ENCODE peak calls at places on chromosomes 3 and 15, in five cellular contexts. One of them, this sample, is unnamed.

GRCh38 chr3:184523825-184524615 is 37.6 kb upstream of the EPHB3 start:
- DNase-seq in endothelial cell: no peak
- DNase-seq in thyroid gland: peak
- DNase-seq in fibroblast of lung: peak
- DNase-seq in WERI-Rb-1: no peak
- DNase-seq in this sample: no peak

GRCh38 chr3:37891227-37891626 is 29.5 kb downstream of the CTDSPL start:
- DNase-seq in endothelial cell: no peak
- DNase-seq in thyroid gland: peak
- DNase-seq in fibroblast of lung: no peak
- DNase-seq in WERI-Rb-1: no peak
- DNase-seq in this sample: no peak

GRCh38 chr3:158731938-158732855 is at the start of gene RARRES1:
- DNase-seq in endothelial cell: peak
- DNase-seq in thyroid gland: peak
- DNase-seq in fibroblast of lung: peak
- DNase-seq in WERI-Rb-1: peak
- DNase-seq in this sample: no peak

GRCh38 chr3:188241072-188241471 is 87.1 kb downstream of the LPP start:
- DNase-seq in endothelial cell: no peak
- DNase-seq in thyroid gland: no peak
- DNase-seq in fibroblast of lung: peak
- DNase-seq in WERI-Rb-1: no peak
- DNase-seq in this sample: no peak

GRCh38 chr3:110234831-110235230 is 836.8 kb upstream of the NECTIN3 start:
- DNase-seq in endothelial cell: no peak
- DNase-seq in thyroid gland: no peak
- DNase-seq in fibroblast of lung: no peak
- DNase-seq in WERI-Rb-1: no peak
- DNase-seq in this sample: no peak

GRCh38 chr3:195183071-195183776 is 87.7 kb downstream of the XXYLT1 start:
- DNase-seq in endothelial cell: no peak
- DNase-seq in thyroid gland: no peak
- DNase-seq in fibroblast of lung: peak
- DNase-seq in WERI-Rb-1: no peak
- DNase-seq in this sample: no peak

GRCh38 chr3:184315871-184316661 is 1.7 kb downstream of the EIF4G1 start:
- DNase-seq in endothelial cell: no peak
- DNase-seq in thyroid gland: peak
- DNase-seq in fibroblast of lung: no peak
- DNase-seq in WERI-Rb-1: no peak
- DNase-seq in this sample: no peak

GRCh38 chr3:81425198-81425868 is 336.1 kb downstream of the GBE1 start:
- DNase-seq in endothelial cell: no peak
- DNase-seq in thyroid gland: no peak
- DNase-seq in fibroblast of lung: peak
- DNase-seq in WERI-Rb-1: no peak
- DNase-seq in this sample: no peak

GRCh38 chr3:62638316-62638715 is 236.9 kb downstream of the CADPS start:
- DNase-seq in endothelial cell: no peak
- DNase-seq in thyroid gland: no peak
- DNase-seq in fibroblast of lung: no peak
- DNase-seq in WERI-Rb-1: no peak
- DNase-seq in this sample: no peak

GRCh38 chr3:112460519-112460918 is 38.8 kb downstream of the BTLA start:
- DNase-seq in endothelial cell: no peak
- DNase-seq in thyroid gland: no peak
- DNase-seq in fibroblast of lung: no peak
- DNase-seq in WERI-Rb-1: no peak
- DNase-seq in this sample: no peak

GRCh38 chr3:49606427-49606826 is 52.1 kb downstream of the BSN start:
- DNase-seq in endothelial cell: no peak
- DNase-seq in thyroid gland: no peak
- DNase-seq in fibroblast of lung: no peak
- DNase-seq in WERI-Rb-1: no peak
- DNase-seq in this sample: no peak

GRCh38 chr3:147008886-147009285 is 397.5 kb downstream of the ZIC4 start:
- DNase-seq in endothelial cell: no peak
- DNase-seq in thyroid gland: no peak
- DNase-seq in fibroblast of lung: peak
- DNase-seq in WERI-Rb-1: no peak
- DNase-seq in this sample: no peak

GRCh38 chr3:184770541-184770940 is 41.4 kb upstream of the VPS8 start:
- DNase-seq in endothelial cell: no peak
- DNase-seq in thyroid gland: no peak
- DNase-seq in fibroblast of lung: no peak
- DNase-seq in WERI-Rb-1: no peak
- DNase-seq in this sample: no peak

GRCh38 chr3:57006949-57007419 is 53.5 kb upstream of the SPATA12 start:
- DNase-seq in endothelial cell: peak
- DNase-seq in thyroid gland: peak
- DNase-seq in fibroblast of lung: peak
- DNase-seq in WERI-Rb-1: no peak
- DNase-seq in this sample: no peak

GRCh38 chr3:65785065-65785645 is 253.6 kb downstream of the MAGI1 start:
- DNase-seq in endothelial cell: peak
- DNase-seq in thyroid gland: no peak
- DNase-seq in fibroblast of lung: peak
- DNase-seq in WERI-Rb-1: no peak
- DNase-seq in this sample: peak

GRCh38 chr3:127612966-127613365 is 14.8 kb downstream of the MCM2 start:
- DNase-seq in endothelial cell: no peak
- DNase-seq in thyroid gland: peak
- DNase-seq in fibroblast of lung: peak
- DNase-seq in WERI-Rb-1: no peak
- DNase-seq in this sample: no peak

GRCh38 chr15:66399276-66399675 is 12.6 kb downstream of the MAP2K1 start:
- DNase-seq in endothelial cell: no peak
- DNase-seq in thyroid gland: no peak
- DNase-seq in fibroblast of lung: no peak
- DNase-seq in WERI-Rb-1: no peak
- DNase-seq in this sample: no peak

GRCh38 chr15:78243491-78243941 is 9.2 kb upstream of the ACSBG1 start:
- DNase-seq in endothelial cell: no peak
- DNase-seq in thyroid gland: peak
- DNase-seq in fibroblast of lung: peak
- DNase-seq in WERI-Rb-1: peak
- DNase-seq in this sample: no peak

GRCh38 chr3:24315342-24315741 is 179.3 kb downstream of the THRB start:
- DNase-seq in endothelial cell: no peak
- DNase-seq in thyroid gland: no peak
- DNase-seq in fibroblast of lung: no peak
- DNase-seq in WERI-Rb-1: no peak
- DNase-seq in this sample: no peak

GRCh38 chr15:26391556-26392229 is 381.2 kb downstream of the GABRB3 start:
- DNase-seq in endothelial cell: no peak
- DNase-seq in thyroid gland: no peak
- DNase-seq in fibroblast of lung: no peak
- DNase-seq in WERI-Rb-1: no peak
- DNase-seq in this sample: no peak

GRCh38 chr3:132606085-132606484 is 9.0 kb downstream of the ACKR4 start:
- DNase-seq in endothelial cell: no peak
- DNase-seq in thyroid gland: no peak
- DNase-seq in fibroblast of lung: peak
- DNase-seq in WERI-Rb-1: no peak
- DNase-seq in this sample: no peak

GRCh38 chr15:29784413-29784812 is 37.9 kb downstream of the TJP1 start:
- DNase-seq in endothelial cell: no peak
- DNase-seq in thyroid gland: no peak
- DNase-seq in fibroblast of lung: no peak
- DNase-seq in WERI-Rb-1: no peak
- DNase-seq in this sample: no peak

GRCh38 chr15:94858449-94858848 is 627.1 kb downstream of the MCTP2 start:
- DNase-seq in endothelial cell: no peak
- DNase-seq in thyroid gland: no peak
- DNase-seq in fibroblast of lung: peak
- DNase-seq in WERI-Rb-1: no peak
- DNase-seq in this sample: no peak

GRCh38 chr15:55799287-55800212 is 56.6 kb upstream of the PRTG start:
- DNase-seq in endothelial cell: peak
- DNase-seq in thyroid gland: peak
- DNase-seq in fibroblast of lung: peak
- DNase-seq in WERI-Rb-1: peak
- DNase-seq in this sample: no peak

GRCh38 chr3:112979244-112979832 is 4.4 kb upstream of the CD200R1 start:
- DNase-seq in endothelial cell: no peak
- DNase-seq in thyroid gland: no peak
- DNase-seq in fibroblast of lung: peak
- DNase-seq in WERI-Rb-1: no peak
- DNase-seq in this sample: peak

GRCh38 chr3:59709702-59710555 is 660.1 kb upstream of the CFAP20DC start:
- DNase-seq in endothelial cell: no peak
- DNase-seq in thyroid gland: peak
- DNase-seq in fibroblast of lung: no peak
- DNase-seq in WERI-Rb-1: no peak
- DNase-seq in this sample: no peak

GRCh38 chr3:193452338-193452737 is 73.8 kb upstream of the ATP13A5 start:
- DNase-seq in endothelial cell: no peak
- DNase-seq in thyroid gland: no peak
- DNase-seq in fibroblast of lung: no peak
- DNase-seq in WERI-Rb-1: no peak
- DNase-seq in this sample: no peak
- TF ChIP-seq CTCF in endothelial cell: peak
- TF ChIP-seq CTCF in thyroid gland: no peak
- TF ChIP-seq CTCF in fibroblast of lung: no peak
- TF ChIP-seq CTCF in WERI-Rb-1: peak
- TF ChIP-seq CTCF in this sample: no peak

DNA sequence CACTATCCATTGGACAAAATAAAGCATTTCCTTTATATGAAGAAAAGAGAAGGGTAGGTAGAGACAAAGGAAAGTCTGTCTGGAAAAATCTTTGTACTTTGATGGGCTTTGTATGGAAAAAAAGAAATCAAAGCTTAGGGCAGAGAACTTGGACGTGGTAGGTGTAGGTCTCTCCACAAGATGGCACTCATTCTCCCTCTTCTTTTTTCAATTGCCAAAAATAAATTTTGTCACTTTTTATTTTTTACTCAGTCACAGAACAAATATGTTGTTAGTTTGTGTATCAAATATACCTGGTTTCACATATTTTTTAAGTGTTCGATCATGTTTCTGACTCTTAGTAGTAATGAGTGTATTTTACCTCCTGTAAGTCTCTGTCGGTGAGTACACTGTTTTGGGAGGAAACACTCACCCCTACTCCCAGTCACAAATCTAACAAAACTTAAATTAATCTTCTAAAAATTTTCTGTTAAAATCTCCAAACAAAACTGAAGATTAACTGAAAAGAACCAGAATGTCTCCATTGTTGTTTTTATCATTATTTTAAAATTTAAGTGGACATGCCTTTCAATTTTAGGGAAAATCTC is 415.8 kb upstream of the GOLIM4 start:
- DNase-seq in endothelial cell: no peak
- DNase-seq in thyroid gland: no peak
- DNase-seq in fibroblast of lung: peak
- DNase-seq in WERI-Rb-1: no peak
- DNase-seq in this sample: no peak
- TF ChIP-seq CTCF in endothelial cell: peak
- TF ChIP-seq CTCF in thyroid gland: no peak
- TF ChIP-seq CTCF in fibroblast of lung: peak
- TF ChIP-seq CTCF in WERI-Rb-1: peak
- TF ChIP-seq CTCF in this sample: peak

DNA sequence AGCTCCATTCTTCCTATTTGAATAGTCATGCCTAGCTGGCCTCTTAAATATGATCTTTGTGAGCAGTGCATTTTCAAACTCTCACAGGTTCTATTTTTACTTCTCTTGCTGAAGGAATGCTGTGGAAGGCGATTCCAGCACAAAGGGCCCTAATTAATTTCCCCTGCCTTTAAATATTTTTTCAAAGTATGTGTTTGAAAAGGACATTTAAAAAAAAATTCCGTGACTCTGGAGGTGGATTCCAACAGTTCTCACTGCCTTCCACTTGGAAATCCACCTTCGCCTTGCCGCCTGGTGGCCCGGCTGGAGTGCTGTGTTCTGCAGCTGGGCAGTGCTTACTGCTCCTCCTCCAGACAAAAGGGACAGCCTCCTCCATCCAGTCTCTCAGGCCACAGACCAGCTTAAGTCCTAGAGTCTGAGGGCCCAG is 61.5 kb upstream of the CORO2B start:
- DNase-seq in endothelial cell: no peak
- DNase-seq in thyroid gland: peak
- DNase-seq in fibroblast of lung: peak
- DNase-seq in WERI-Rb-1: no peak
- DNase-seq in this sample: no peak
- TF ChIP-seq CTCF in endothelial cell: no peak
- TF ChIP-seq CTCF in thyroid gland: no peak
- TF ChIP-seq CTCF in fibroblast of lung: no peak
- TF ChIP-seq CTCF in WERI-Rb-1: no peak
- TF ChIP-seq CTCF in this sample: no peak

DNA sequence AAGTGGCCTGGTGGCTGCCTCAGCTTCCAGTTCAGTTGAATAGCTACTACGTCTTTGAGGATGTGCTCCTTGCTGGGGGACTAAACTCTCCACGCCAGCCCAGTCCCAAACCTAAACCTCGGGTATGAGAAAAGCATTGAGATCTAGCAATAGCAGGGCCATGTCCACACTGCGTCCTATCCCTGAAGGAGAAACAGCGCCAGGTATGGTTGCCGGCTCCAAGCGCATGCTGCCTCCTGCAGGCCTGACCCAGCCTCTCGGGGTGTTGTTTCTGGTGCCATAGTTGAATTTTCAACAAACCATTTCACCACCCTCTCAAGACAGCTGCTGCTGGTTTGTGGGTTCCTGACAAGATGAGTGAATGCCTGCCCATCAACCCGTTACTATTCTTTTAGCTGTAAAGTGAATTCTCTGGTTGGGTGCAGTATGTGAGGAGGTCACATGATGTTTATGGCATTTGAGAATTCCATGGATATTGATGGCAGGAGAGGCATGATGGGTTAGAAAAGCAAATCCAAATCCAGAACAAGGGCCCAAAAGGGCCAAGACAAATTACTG is 13.0 kb upstream of the SLC28A1 start:
- DNase-seq in endothelial cell: no peak
- DNase-seq in thyroid gland: no peak
- DNase-seq in fibroblast of lung: no peak
- DNase-seq in WERI-Rb-1: no peak
- DNase-seq in this sample: no peak
- TF ChIP-seq CTCF in endothelial cell: no peak
- TF ChIP-seq CTCF in thyroid gland: no peak
- TF ChIP-seq CTCF in fibroblast of lung: no peak
- TF ChIP-seq CTCF in WERI-Rb-1: peak
- TF ChIP-seq CTCF in this sample: no peak

This sample was measured in AG09319.